ENCODE peak calls at places on chromosomes 1 and 21, in seven cellular contexts. H is mesothelial cell of epicardium, M is tibial artery, A is BJ, L is uterus, Q is activated B cell treated with CpG ODN at 0.5 μM for 24 hours, V is GM13976. E is an unnamed sample.

GRCh38 chr1:206502813-206503212 is 4.5 kb upstream of the RASSF5 start:
- DNase-seq in A (no peak), V (no peak), Q (no peak), L (no peak), H (no peak), M (no peak), E (no peak)

GRCh38 chr1:119046429-119047039 is 58.4 kb upstream of the TBX15 start:
- DNase-seq in H (no peak), L (peak), V (no peak), A (peak), Q (no peak), M (no peak), E (no peak)

GRCh38 chr1:48943826-48944225 is 167.1 kb upstream of the BEND5 start:
- DNase-seq in V (no peak), M (no peak), A (no peak), L (no peak), Q (no peak), H (no peak), E (no peak)

GRCh38 chr1:106222415-106222814 is 834.1 kb upstream of the PRMT6 start:
- DNase-seq in H (no peak), Q (no peak), A (no peak), M (no peak), L (no peak), V (no peak), E (no peak)

GRCh38 chr21:37627074-37627473 is 260.5 kb downstream of the DYRK1A start:
- DNase-seq in A (no peak), V (no peak), M (no peak), Q (no peak), H (no peak), L (no peak), E (no peak)

GRCh38 chr1:109794319-109795132 is 30.8 kb upstream of the EPS8L3 start:
- DNase-seq in H (no peak), Q (no peak), V (no peak), L (peak), A (no peak), M (peak), E (no peak)

GRCh38 chr1:40717960-40718359 is 26.5 kb downstream of the NFYC start:
- DNase-seq in L (no peak), A (no peak), H (no peak), M (no peak), V (no peak), Q (no peak), E (no peak)

GRCh38 chr1:168234846-168235547 is 9.2 kb downstream of the SFT2D2 start:
- DNase-seq in H (no peak), A (no peak), V (peak), L (no peak), M (no peak), Q (no peak), E (peak)

GRCh38 chr1:203186446-203187305 is at the start of gene CHI3L1:
- DNase-seq in H (no peak), L (peak), V (no peak), A (no peak), M (no peak), Q (no peak), E (no peak)

GRCh38 chr1:36137776-36138175 is 11.5 kb downstream of the TRAPPC3 start:
- DNase-seq in M (no peak), V (no peak), Q (no peak), H (no peak), L (no peak), A (no peak), E (no peak)

GRCh38 chr1:72341661-72342060 is 59.3 kb upstream of the NEGR1 start:
- DNase-seq in M (no peak), Q (no peak), A (no peak), V (no peak), H (no peak), L (no peak), E (no peak)

GRCh38 chr21:34313116-34313515 is 50.7 kb upstream of the KCNE2 start:
- DNase-seq in A (no peak), V (no peak), L (no peak), Q (no peak), H (no peak), M (no peak), E (no peak)

GRCh38 chr1:26915204-26915842 is 1.5 kb upstream of the NR0B2 start:
- DNase-seq in M (no peak), V (no peak), L (no peak), H (no peak), Q (no peak), A (no peak), E (no peak)

GRCh38 chr1:6955357-6956154 is 170.3 kb downstream of the CAMTA1 start:
- DNase-seq in L (no peak), V (no peak), Q (no peak), M (no peak), A (no peak), H (no peak), E (no peak)

GRCh38 chr1:219567341-219567947 is 45.5 kb downstream of the ZC3H11B start:
- DNase-seq in A (no peak), V (peak), H (no peak), Q (no peak), L (no peak), M (no peak), E (no peak)

GRCh38 chr1:107450899-107451664 is 310.2 kb downstream of the NTNG1 start:
- DNase-seq in M (no peak), A (no peak), Q (no peak), V (peak), H (no peak), L (no peak), E (peak)

GRCh38 chr1:200491097-200491496 is 81.3 kb upstream of the ZNF281 start:
- DNase-seq in M (no peak), A (no peak), H (no peak), Q (no peak), L (no peak), V (no peak), E (no peak)

GRCh38 chr1:117093091-117093534 is 28.4 kb downstream of the TRIM45 start:
- DNase-seq in V (no peak), H (no peak), M (peak), Q (no peak), L (peak), A (peak), E (no peak)

GRCh38 chr1:156123356-156124196 is 9.1 kb downstream of the LMNA start:
- DNase-seq in V (no peak), M (peak), Q (peak), A (peak), L (peak), H (peak), E (no peak)

GRCh38 chr1:39144943-39145650 is 59.4 kb upstream of the MACF1 start:
- DNase-seq in Q (no peak), A (no peak), M (no peak), L (no peak), V (no peak), H (no peak), E (no peak)

GRCh38 chr21:40043423-40043822 is 176.2 kb downstream of the PCP4 start:
- DNase-seq in L (no peak), A (no peak), M (no peak), Q (no peak), H (no peak), V (no peak), E (no peak)

GRCh38 chr1:193957556-193958095 is 771.2 kb upstream of the B3GALT2 start:
- DNase-seq in A (no peak), L (no peak), Q (no peak), M (no peak), V (no peak), H (no peak), E (no peak)

GRCh38 chr1:242524571-242525359 is at the start of gene PLD5:
- DNase-seq in H (peak), V (peak), L (no peak), A (no peak), M (no peak), Q (peak), E (no peak)

GRCh38 chr1:222923506-222923905 is 108.7 kb downstream of the DISP1 start:
- DNase-seq in L (no peak), M (no peak), Q (no peak), V (no peak), H (no peak), A (no peak), E (no peak)

GRCh38 chr1:65230741-65231439 is 78.5 kb upstream of the DNAJC6 start:
- DNase-seq in H (no peak), A (no peak), V (no peak), M (no peak), Q (no peak), L (no peak), E (no peak)
- TF ChIP-seq CTCF in H (no peak), A (no peak), V (no peak), M (no peak), Q (no peak), L (no peak), E (no peak)

GRCh38 chr1:27928216-27928954 is 6.4 kb upstream of the SMPDL3B start:
- DNase-seq in L (no peak), M (no peak), V (no peak), H (no peak), A (no peak), Q (no peak), E (no peak)
- TF ChIP-seq CTCF in L (no peak), M (no peak), V (no peak), H (no peak), A (no peak), Q (no peak), E (no peak)

GRCh38 chr21:43917515-43918384 is 52.7 kb downstream of the AGPAT3 start:
- DNase-seq in L (no peak), Q (no peak), V (peak), H (no peak), A (no peak), M (no peak), E (peak)

GRCh38 chr21:43919283-43919682 is 54.3 kb downstream of the AGPAT3 start:
- DNase-seq in V (no peak), H (no peak), A (no peak), M (no peak), L (no peak), Q (no peak), E (no peak)

GRCh38 chr21:43919871-43920801 is 55.1 kb downstream of the AGPAT3 start:
- DNase-seq in H (no peak), L (no peak), A (no peak), V (no peak), M (no peak), Q (no peak), E (no peak)

GRCh38 chr21:43916691-43917514 is 51.9 kb downstream of the AGPAT3 start:
- DNase-seq in A (no peak), V (peak), M (no peak), L (no peak), H (no peak), Q (peak), E (peak)

DNA sequence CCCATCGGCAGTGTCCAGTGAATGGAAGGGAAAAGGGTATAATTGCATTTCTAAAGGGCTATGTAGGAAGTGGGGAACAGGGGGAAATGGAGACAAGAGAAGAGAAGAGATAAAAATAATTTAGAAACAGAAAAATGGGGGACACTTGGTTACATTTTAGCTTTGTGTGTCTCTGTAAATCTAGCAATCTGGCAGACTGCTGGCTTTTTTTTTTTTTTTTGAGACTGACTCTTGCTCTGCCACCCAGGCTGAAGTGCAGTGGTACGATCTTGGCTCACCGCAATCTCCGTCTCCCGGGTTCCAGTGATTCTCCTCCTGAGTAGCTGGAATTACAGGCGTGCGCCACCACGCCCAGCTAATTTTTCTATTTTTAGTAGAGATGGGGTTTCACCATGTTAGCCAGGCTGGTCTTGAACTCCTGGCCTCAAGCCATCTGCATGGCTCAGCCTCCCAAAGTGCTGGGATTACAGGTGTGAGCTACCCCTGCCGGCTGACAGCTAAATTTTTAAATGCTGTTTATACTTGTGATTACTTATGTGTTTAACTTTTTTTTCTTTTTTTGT is 53.4 kb downstream of the AGPAT3 start:
- DNase-seq in A (no peak), L (no peak), H (no peak), V (no peak), M (no peak), Q (no peak), E (no peak)
- TF ChIP-seq CTCF in A (no peak), L (no peak), H (no peak), V (no peak), M (no peak), Q (no peak), E (no peak)

GRCh38 chr1:46413596-46413985 is 19.5 kb downstream of the FAAH start:
- DNase-seq in V (peak), M (no peak), L (no peak), A (no peak), H (no peak), Q (no peak), E (peak)
- TF ChIP-seq CTCF in V (peak), M (no peak), L (no peak), A (peak), H (peak), Q (no peak), E (no peak)

DNA sequence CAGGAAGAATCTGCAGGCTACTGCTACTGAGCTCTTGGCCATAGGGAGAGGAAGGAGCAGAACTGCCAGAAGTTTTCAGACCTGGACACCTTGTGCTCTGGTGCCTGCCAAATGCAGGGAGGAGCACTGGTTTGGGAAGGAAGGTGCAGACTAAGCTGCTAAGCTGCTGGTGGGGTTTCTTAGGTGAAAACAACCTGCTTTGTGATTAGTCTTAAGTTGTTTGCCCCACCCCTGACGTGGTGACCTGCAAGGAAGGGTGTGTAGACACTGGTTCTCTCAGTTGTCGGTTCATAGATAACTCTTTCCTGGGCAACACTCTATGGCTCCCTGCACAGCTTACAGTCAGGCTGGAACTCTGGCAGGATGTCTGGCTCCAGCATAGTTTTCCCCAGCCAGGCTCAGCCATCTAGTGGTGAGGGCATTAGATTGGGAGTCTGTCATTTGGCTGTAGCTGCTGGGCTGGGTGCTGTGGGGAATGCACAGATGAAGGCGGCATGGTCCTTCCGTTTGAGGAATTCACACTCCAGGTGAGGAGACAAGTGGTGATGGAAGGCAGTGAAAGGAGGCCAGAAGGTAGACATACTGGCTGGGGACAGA is 10.3 kb upstream of the S100A10 start:
- DNase-seq in H (no peak), Q (no peak), M (no peak), L (no peak), A (no peak), V (no peak), E (no peak)
- TF ChIP-seq CTCF in H (no peak), Q (no peak), M (no peak), L (no peak), A (peak), V (no peak), E (no peak)

E was measured in GM10248.